ENCODE peak calls at places on chromosome 20, in ten cellular contexts. One of them, this sample, is unnamed.

GRCh38 chr20:45320948-45321595 is 13.0 kb upstream of the MATN4 start:
- DNase-seq in psoas muscle: no peak
- DNase-seq in A549: no peak
- DNase-seq in colonic mucosa: no peak
- DNase-seq in GM23338: no peak
- DNase-seq in omental fat pad: no peak
- DNase-seq in astrocyte of the spinal cord: no peak
- DNase-seq in left ventricle myocardium inferior: no peak
- DNase-seq in HFF-Myc: no peak
- DNase-seq in neural crest cell: no peak
- DNase-seq in this sample: no peak

GRCh38 chr20:40930561-40930960 is 98.1 kb upstream of the TOP1 start:
- DNase-seq in psoas muscle: no peak
- DNase-seq in A549: no peak
- DNase-seq in colonic mucosa: no peak
- DNase-seq in GM23338: no peak
- DNase-seq in omental fat pad: no peak
- DNase-seq in astrocyte of the spinal cord: peak
- DNase-seq in left ventricle myocardium inferior: no peak
- DNase-seq in HFF-Myc: no peak
- DNase-seq in neural crest cell: no peak
- DNase-seq in this sample: peak

GRCh38 chr20:7849675-7850074 is 90.6 kb downstream of the HAO1 start:
- DNase-seq in psoas muscle: no peak
- DNase-seq in A549: peak
- DNase-seq in colonic mucosa: no peak
- DNase-seq in GM23338: no peak
- DNase-seq in omental fat pad: no peak
- DNase-seq in astrocyte of the spinal cord: no peak
- DNase-seq in left ventricle myocardium inferior: no peak
- DNase-seq in HFF-Myc: no peak
- DNase-seq in neural crest cell: no peak
- DNase-seq in this sample: peak

GRCh38 chr20:2922957-2923356 is 49.7 kb downstream of the PTPRA start:
- DNase-seq in psoas muscle: no peak
- DNase-seq in A549: no peak
- DNase-seq in colonic mucosa: no peak
- DNase-seq in GM23338: peak
- DNase-seq in omental fat pad: no peak
- DNase-seq in astrocyte of the spinal cord: no peak
- DNase-seq in left ventricle myocardium inferior: no peak
- DNase-seq in HFF-Myc: no peak
- DNase-seq in neural crest cell: no peak
- DNase-seq in this sample: peak

GRCh38 chr20:12762725-12763124 is 246.0 kb upstream of the SPTLC3 start:
- DNase-seq in psoas muscle: no peak
- DNase-seq in A549: no peak
- DNase-seq in colonic mucosa: no peak
- DNase-seq in GM23338: peak
- DNase-seq in omental fat pad: no peak
- DNase-seq in astrocyte of the spinal cord: no peak
- DNase-seq in left ventricle myocardium inferior: peak
- DNase-seq in HFF-Myc: no peak
- DNase-seq in neural crest cell: no peak
- DNase-seq in this sample: no peak

GRCh38 chr20:9978395-9979004 is 56.3 kb upstream of the ANKEF1 start:
- DNase-seq in psoas muscle: no peak
- DNase-seq in A549: peak
- DNase-seq in colonic mucosa: peak
- DNase-seq in GM23338: peak
- DNase-seq in omental fat pad: no peak
- DNase-seq in astrocyte of the spinal cord: peak
- DNase-seq in left ventricle myocardium inferior: no peak
- DNase-seq in HFF-Myc: peak
- DNase-seq in neural crest cell: peak
- DNase-seq in this sample: peak

GRCh38 chr20:61280217-61280980 is 28.3 kb downstream of the CDH4 start:
- DNase-seq in psoas muscle: no peak
- DNase-seq in A549: no peak
- DNase-seq in colonic mucosa: no peak
- DNase-seq in GM23338: peak
- DNase-seq in omental fat pad: no peak
- DNase-seq in astrocyte of the spinal cord: no peak
- DNase-seq in left ventricle myocardium inferior: no peak
- DNase-seq in HFF-Myc: no peak
- DNase-seq in neural crest cell: no peak
- DNase-seq in this sample: no peak

GRCh38 chr20:61436268-61436667 is 184.2 kb downstream of the CDH4 start:
- DNase-seq in psoas muscle: no peak
- DNase-seq in A549: no peak
- DNase-seq in colonic mucosa: no peak
- DNase-seq in GM23338: no peak
- DNase-seq in omental fat pad: no peak
- DNase-seq in astrocyte of the spinal cord: peak
- DNase-seq in left ventricle myocardium inferior: no peak
- DNase-seq in HFF-Myc: no peak
- DNase-seq in neural crest cell: no peak
- DNase-seq in this sample: peak

GRCh38 chr20:38607351-38607750 is 5.7 kb downstream of the ARHGAP40 start:
- DNase-seq in psoas muscle: no peak
- DNase-seq in A549: no peak
- DNase-seq in colonic mucosa: no peak
- DNase-seq in GM23338: peak
- DNase-seq in omental fat pad: no peak
- DNase-seq in astrocyte of the spinal cord: no peak
- DNase-seq in left ventricle myocardium inferior: no peak
- DNase-seq in HFF-Myc: no peak
- DNase-seq in neural crest cell: no peak
- DNase-seq in this sample: no peak

GRCh38 chr20:60694763-60695162 is 557.3 kb upstream of the CDH4 start:
- DNase-seq in psoas muscle: no peak
- DNase-seq in A549: no peak
- DNase-seq in colonic mucosa: no peak
- DNase-seq in GM23338: no peak
- DNase-seq in omental fat pad: no peak
- DNase-seq in astrocyte of the spinal cord: peak
- DNase-seq in left ventricle myocardium inferior: no peak
- DNase-seq in HFF-Myc: no peak
- DNase-seq in neural crest cell: no peak
- DNase-seq in this sample: peak

GRCh38 chr20:58628491-58629212 is 22.4 kb upstream of the STX16 start:
- DNase-seq in psoas muscle: no peak
- DNase-seq in A549: no peak
- DNase-seq in colonic mucosa: no peak
- DNase-seq in GM23338: no peak
- DNase-seq in omental fat pad: no peak
- DNase-seq in astrocyte of the spinal cord: no peak
- DNase-seq in left ventricle myocardium inferior: no peak
- DNase-seq in HFF-Myc: no peak
- DNase-seq in neural crest cell: no peak
- DNase-seq in this sample: no peak

GRCh38 chr20:59265298-59265697 is 35.1 kb upstream of the EDN3 start:
- DNase-seq in psoas muscle: no peak
- DNase-seq in A549: no peak
- DNase-seq in colonic mucosa: no peak
- DNase-seq in GM23338: no peak
- DNase-seq in omental fat pad: no peak
- DNase-seq in astrocyte of the spinal cord: no peak
- DNase-seq in left ventricle myocardium inferior: no peak
- DNase-seq in HFF-Myc: no peak
- DNase-seq in neural crest cell: no peak
- DNase-seq in this sample: no peak

DNA sequence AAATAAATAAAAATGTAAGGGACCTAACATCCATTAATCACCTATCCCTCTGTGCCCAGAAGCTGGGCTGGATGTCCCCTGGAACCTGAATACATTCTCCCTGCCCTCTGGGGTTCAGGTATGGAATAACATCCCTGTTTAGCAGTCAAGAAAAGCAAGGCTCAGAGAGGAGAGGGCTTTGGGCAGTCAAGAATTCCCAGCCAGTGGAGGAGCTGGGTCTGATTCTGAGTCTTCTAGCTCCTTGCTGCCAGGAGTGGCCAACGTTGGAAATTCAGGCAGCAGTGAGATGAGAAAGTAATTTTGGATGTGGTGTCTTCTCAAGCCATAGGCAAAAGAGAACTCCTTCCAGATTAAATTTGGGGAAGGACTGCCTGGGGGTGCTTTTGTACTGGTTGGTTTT is 42.6 kb upstream of the ZNFX1 start:
- DNase-seq in psoas muscle: no peak
- DNase-seq in A549: peak
- DNase-seq in colonic mucosa: no peak
- DNase-seq in GM23338: peak
- DNase-seq in omental fat pad: no peak
- DNase-seq in astrocyte of the spinal cord: peak
- DNase-seq in left ventricle myocardium inferior: no peak
- DNase-seq in HFF-Myc: no peak
- DNase-seq in neural crest cell: no peak
- DNase-seq in this sample: peak
- TF ChIP-seq CTCF in psoas muscle: no peak
- TF ChIP-seq CTCF in A549: no peak
- TF ChIP-seq CTCF in colonic mucosa: no peak
- TF ChIP-seq CTCF in GM23338: peak
- TF ChIP-seq CTCF in omental fat pad: no peak
- TF ChIP-seq CTCF in astrocyte of the spinal cord: peak
- TF ChIP-seq CTCF in left ventricle myocardium inferior: peak
- TF ChIP-seq CTCF in HFF-Myc: no peak
- TF ChIP-seq CTCF in neural crest cell: peak
- TF ChIP-seq CTCF in this sample: no peak

GRCh38 chr20:46872315-46873211 is 22.1 kb upstream of the EYA2 start:
- DNase-seq in psoas muscle: no peak
- DNase-seq in A549: peak
- DNase-seq in colonic mucosa: no peak
- DNase-seq in GM23338: peak
- DNase-seq in omental fat pad: no peak
- DNase-seq in astrocyte of the spinal cord: no peak
- DNase-seq in left ventricle myocardium inferior: peak
- DNase-seq in HFF-Myc: no peak
- DNase-seq in neural crest cell: no peak
- DNase-seq in this sample: peak

GRCh38 chr20:46870041-46870440 is 24.6 kb upstream of the EYA2 start:
- DNase-seq in psoas muscle: no peak
- DNase-seq in A549: no peak
- DNase-seq in colonic mucosa: no peak
- DNase-seq in GM23338: no peak
- DNase-seq in omental fat pad: no peak
- DNase-seq in astrocyte of the spinal cord: no peak
- DNase-seq in left ventricle myocardium inferior: no peak
- DNase-seq in HFF-Myc: no peak
- DNase-seq in neural crest cell: no peak
- DNase-seq in this sample: no peak

GRCh38 chr20:46879386-46879785 is 15.3 kb upstream of the EYA2 start:
- DNase-seq in psoas muscle: no peak
- DNase-seq in A549: no peak
- DNase-seq in colonic mucosa: no peak
- DNase-seq in GM23338: no peak
- DNase-seq in omental fat pad: no peak
- DNase-seq in astrocyte of the spinal cord: no peak
- DNase-seq in left ventricle myocardium inferior: no peak
- DNase-seq in HFF-Myc: no peak
- DNase-seq in neural crest cell: no peak
- DNase-seq in this sample: no peak

GRCh38 chr20:46875059-46875458 is 19.6 kb upstream of the EYA2 start:
- DNase-seq in psoas muscle: no peak
- DNase-seq in A549: no peak
- DNase-seq in colonic mucosa: no peak
- DNase-seq in GM23338: peak
- DNase-seq in omental fat pad: no peak
- DNase-seq in astrocyte of the spinal cord: no peak
- DNase-seq in left ventricle myocardium inferior: no peak
- DNase-seq in HFF-Myc: no peak
- DNase-seq in neural crest cell: no peak
- DNase-seq in this sample: no peak
- TF ChIP-seq CTCF in psoas muscle: no peak
- TF ChIP-seq CTCF in A549: no peak
- TF ChIP-seq CTCF in colonic mucosa: no peak
- TF ChIP-seq CTCF in GM23338: no peak
- TF ChIP-seq CTCF in omental fat pad: no peak
- TF ChIP-seq CTCF in astrocyte of the spinal cord: no peak
- TF ChIP-seq CTCF in left ventricle myocardium inferior: no peak
- TF ChIP-seq CTCF in HFF-Myc: no peak
- TF ChIP-seq CTCF in neural crest cell: no peak
- TF ChIP-seq CTCF in this sample: no peak

DNA sequence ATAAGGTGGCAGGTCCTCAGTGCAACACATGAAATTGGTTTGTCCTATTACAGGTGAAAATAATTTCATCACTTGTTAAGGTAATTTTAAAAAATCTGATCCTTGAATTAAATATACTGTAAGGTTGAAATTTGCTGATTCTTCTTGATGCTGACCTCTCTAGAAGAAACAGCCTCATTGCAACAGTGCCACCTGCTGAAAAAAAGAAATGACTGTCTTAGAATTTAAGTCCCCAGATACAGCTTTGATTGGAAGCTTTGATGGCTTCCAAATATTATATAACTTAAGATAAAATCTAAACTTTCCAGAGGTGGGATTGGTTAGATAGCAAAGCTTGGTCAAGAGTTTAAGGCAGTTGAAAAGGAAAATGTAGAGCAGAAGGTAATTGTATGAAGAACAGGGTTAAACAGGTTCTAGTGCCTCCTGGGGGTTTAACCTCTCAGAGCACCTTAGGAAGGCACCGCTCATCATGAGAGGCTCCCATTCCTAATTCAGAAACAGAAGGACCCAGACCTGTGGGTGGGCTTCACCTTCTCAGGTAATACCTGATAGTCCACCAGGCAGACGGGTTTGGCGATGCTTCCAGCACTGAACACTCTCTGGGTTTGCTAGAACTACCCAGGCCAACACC is 401.0 kb downstream of the PAX1 start:
- DNase-seq in psoas muscle: no peak
- DNase-seq in A549: peak
- DNase-seq in colonic mucosa: no peak
- DNase-seq in GM23338: peak
- DNase-seq in omental fat pad: no peak
- DNase-seq in astrocyte of the spinal cord: peak
- DNase-seq in left ventricle myocardium inferior: no peak
- DNase-seq in HFF-Myc: no peak
- DNase-seq in neural crest cell: no peak
- DNase-seq in this sample: peak
- TF ChIP-seq CTCF in psoas muscle: no peak
- TF ChIP-seq CTCF in A549: peak
- TF ChIP-seq CTCF in colonic mucosa: no peak
- TF ChIP-seq CTCF in GM23338: peak
- TF ChIP-seq CTCF in omental fat pad: no peak
- TF ChIP-seq CTCF in astrocyte of the spinal cord: peak
- TF ChIP-seq CTCF in left ventricle myocardium inferior: peak
- TF ChIP-seq CTCF in HFF-Myc: no peak
- TF ChIP-seq CTCF in neural crest cell: peak
- TF ChIP-seq CTCF in this sample: peak

DNA sequence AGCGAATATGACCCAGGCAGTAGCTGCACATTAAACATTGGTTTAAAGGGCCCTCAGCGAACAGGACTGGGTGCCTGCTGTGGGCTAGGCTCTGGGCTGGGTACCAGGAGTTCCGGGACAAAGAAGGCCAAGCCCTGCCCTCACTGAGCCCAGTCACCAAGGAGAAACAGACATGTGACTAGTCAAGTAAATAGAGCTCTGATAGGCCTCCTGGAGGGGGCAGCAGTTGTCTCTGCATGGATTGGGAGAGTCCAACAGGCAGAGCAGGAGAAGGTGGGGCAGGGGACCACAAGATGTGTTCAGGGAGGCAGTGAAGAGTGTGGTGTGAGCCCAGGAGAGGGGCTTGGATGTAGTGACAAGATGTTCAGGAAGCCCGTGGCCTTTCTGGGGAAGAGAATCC is 3.1 kb downstream of the HM13 start:
- DNase-seq in psoas muscle: peak
- DNase-seq in A549: peak
- DNase-seq in colonic mucosa: peak
- DNase-seq in GM23338: peak
- DNase-seq in omental fat pad: no peak
- DNase-seq in astrocyte of the spinal cord: peak
- DNase-seq in left ventricle myocardium inferior: peak
- DNase-seq in HFF-Myc: peak
- DNase-seq in neural crest cell: peak
- DNase-seq in this sample: peak
- TF ChIP-seq CTCF in psoas muscle: no peak
- TF ChIP-seq CTCF in A549: peak
- TF ChIP-seq CTCF in colonic mucosa: no peak
- TF ChIP-seq CTCF in GM23338: peak
- TF ChIP-seq CTCF in omental fat pad: no peak
- TF ChIP-seq CTCF in astrocyte of the spinal cord: peak
- TF ChIP-seq CTCF in left ventricle myocardium inferior: no peak
- TF ChIP-seq CTCF in HFF-Myc: peak
- TF ChIP-seq CTCF in neural crest cell: peak
- TF ChIP-seq CTCF in this sample: peak